ENCODE peak calls at places on chromosomes 6 and 20, in four cellular contexts. O is aorta; Z is IMR-90; L is CD4-positive, alpha-beta memory T cell. A is an unnamed sample.

GRCh38 chr20:8798505-8798904 is 270.4 kb upstream of the PLCB4 start:
- DNase-seq in O (no peak), Z (no peak), L (no peak), A (no peak)

GRCh38 chr20:47349365-47350180 is 6.9 kb downstream of the ZMYND8 start:
- DNase-seq in O (no peak), Z (peak; percentile 51), L (no peak), A (no peak)

GRCh38 chr6:145075425-145075824 is 659.9 kb downstream of the EPM2A start:
- DNase-seq in O (no peak), Z (no peak), L (no peak), A (no peak)

GRCh38 chr6:107489636-107490567 is at the start of gene SOBP:
- DNase-seq in Z (peak; percentile 47), O (peak; percentile 91), L (peak; percentile 37), A (no peak)

GRCh38 chr20:9160760-9161159 is 91.9 kb downstream of the PLCB4 start:
- DNase-seq in L (no peak), Z (no peak), O (no peak), A (no peak)

GRCh38 chr20:48603819-48604405 is 223.9 kb downstream of the PREX1 start:
- DNase-seq in O (no peak), Z (no peak), L (no peak), A (no peak)

GRCh38 chr20:54151073-54151436 is 22.7 kb downstream of the CYP24A1 start:
- DNase-seq in L (no peak), O (no peak), Z (no peak), A (no peak)

GRCh38 chr20:11217322-11217989 is 543.7 kb upstream of the JAG1 start:
- DNase-seq in Z (peak; percentile 42), L (no peak), O (no peak), A (no peak)

GRCh38 chr6:15874821-15875220 is 212.0 kb upstream of the DTNBP1 start:
- DNase-seq in L (no peak), O (no peak), Z (peak; percentile 12), A (no peak)

GRCh38 chr6:130906736-130907381 is 79.7 kb downstream of the SMLR1 start:
- DNase-seq in O (no peak), Z (peak; percentile 88), L (no peak), A (no peak)

GRCh38 chr6:41746068-41746467 is 1.1 kb downstream of the PGC start:
- DNase-seq in L (no peak), Z (no peak), O (no peak), A (no peak)

GRCh38 chr6:16239090-16239797 is 857 bp downstream of the GMPR start:
- DNase-seq in Z (peak; percentile 44), O (peak; percentile 91), L (no peak), A (no peak)

GRCh38 chr20:31663838-31664695 is 26.4 kb downstream of the COX4I2 start:
- DNase-seq in L (no peak), O (no peak), Z (no peak), A (peak; percentile 92)

GRCh38 chr20:2314759-2315439 is 19.1 kb downstream of the TGM3 start:
- DNase-seq in Z (peak; percentile 28), L (no peak), O (no peak), A (no peak)

GRCh38 chr6:149694926-149695325 is 23.0 kb downstream of the LATS1 start:
- DNase-seq in O (no peak), Z (no peak), L (no peak), A (no peak)

GRCh38 chr6:35282472-35282871 is 15.1 kb upstream of the DEF6 start:
- DNase-seq in Z (no peak), O (no peak), L (no peak), A (no peak)

GRCh38 chr6:138957484-138957883 is 30.6 kb downstream of the REPS1 start:
- DNase-seq in O (no peak), L (no peak), Z (no peak), A (no peak)

GRCh38 chr6:142045380-142046270 is 87.1 kb upstream of the GJE1 start:
- DNase-seq in L (no peak), Z (peak; percentile 51), O (no peak), A (no peak)

GRCh38 chr6:40397287-40398033 is 189.7 kb downstream of the LRFN2 start:
- DNase-seq in Z (no peak), O (no peak), L (no peak), A (no peak)

GRCh38 chr6:39471954-39472659 is 149.6 kb upstream of the KCNK16 start:
- DNase-seq in L (no peak), Z (no peak), O (no peak), A (no peak)

DNA sequence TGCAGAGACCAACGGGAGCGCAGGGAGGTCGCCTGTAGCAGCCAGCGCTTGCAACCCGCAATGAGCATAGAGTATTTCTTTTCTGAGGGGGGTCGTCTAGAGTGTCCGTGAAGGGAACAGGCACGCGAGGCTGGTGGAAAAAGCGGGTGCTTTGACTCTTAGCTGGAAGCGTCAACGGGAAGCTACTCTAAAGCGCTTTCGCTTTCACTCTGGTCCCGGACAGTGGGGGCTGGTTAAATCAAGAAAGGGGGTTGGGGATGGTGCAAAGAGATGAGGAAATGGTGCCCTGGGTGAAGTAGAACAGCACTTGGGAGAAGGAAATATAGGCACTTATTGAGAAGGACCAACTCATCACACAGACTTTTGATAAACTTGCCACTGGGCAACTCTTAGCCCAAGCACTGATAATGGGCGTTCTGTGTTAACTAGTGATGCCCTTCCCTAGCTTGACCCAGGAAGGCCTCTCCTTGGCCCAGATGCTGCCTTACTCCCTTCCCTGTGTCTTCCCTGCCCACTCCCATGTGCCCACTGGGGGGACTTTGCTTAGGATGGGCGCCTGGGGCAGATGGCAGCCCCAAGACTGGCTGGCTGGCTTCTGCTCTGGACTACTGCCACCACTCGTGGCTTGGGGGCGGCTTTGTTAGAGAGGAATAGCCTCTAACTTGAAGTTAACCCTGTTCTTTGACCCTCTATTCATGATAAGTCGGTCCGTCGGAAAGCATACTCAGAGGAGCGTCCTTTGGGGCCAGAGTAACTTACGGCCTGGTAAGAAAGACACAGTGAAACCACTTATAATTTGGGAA is 585 bp downstream of the PSMB9 start:
- DNase-seq in Z (peak; percentile 33), O (no peak), L (peak; percentile 55), A (no peak)
- H3K4me3 ChIP-seq in Z (peak overlapping the region; percentile 57), O (peak overlapping the region; percentile 54), L (peak overlapping the region; percentile 93), A (peak overlapping the region; percentile 71)

GRCh38 chr6:43891072-43891870 is 121.3 kb downstream of the VEGFA start:
- DNase-seq in Z (no peak), L (no peak), O (no peak), A (no peak)
- H3K4me3 ChIP-seq in Z (no peak overlapping the region), L (no peak overlapping the region), O (no peak overlapping the region), A (no peak overlapping the region)

GRCh38 chr20:62503414-62504178 is 27.8 kb upstream of the GATA5 start:
- DNase-seq in Z (no peak), L (no peak), O (no peak), A (no peak)
- H3K4me3 ChIP-seq in Z (no peak overlapping the region), L (no peak overlapping the region), O (no peak overlapping the region), A (no peak overlapping the region)

GRCh38 chr6:118709859-118710350 is 58.5 kb upstream of the CEP85L start:
- DNase-seq in L (peak; percentile 81), O (no peak), Z (peak; percentile 86), A (no peak)
- H3K4me3 ChIP-seq in L (peak overlapping the region; percentile 95), O (peak overlapping the region; percentile 25), Z (peak overlapping the region; percentile 30), A (no peak overlapping the region)

DNA sequence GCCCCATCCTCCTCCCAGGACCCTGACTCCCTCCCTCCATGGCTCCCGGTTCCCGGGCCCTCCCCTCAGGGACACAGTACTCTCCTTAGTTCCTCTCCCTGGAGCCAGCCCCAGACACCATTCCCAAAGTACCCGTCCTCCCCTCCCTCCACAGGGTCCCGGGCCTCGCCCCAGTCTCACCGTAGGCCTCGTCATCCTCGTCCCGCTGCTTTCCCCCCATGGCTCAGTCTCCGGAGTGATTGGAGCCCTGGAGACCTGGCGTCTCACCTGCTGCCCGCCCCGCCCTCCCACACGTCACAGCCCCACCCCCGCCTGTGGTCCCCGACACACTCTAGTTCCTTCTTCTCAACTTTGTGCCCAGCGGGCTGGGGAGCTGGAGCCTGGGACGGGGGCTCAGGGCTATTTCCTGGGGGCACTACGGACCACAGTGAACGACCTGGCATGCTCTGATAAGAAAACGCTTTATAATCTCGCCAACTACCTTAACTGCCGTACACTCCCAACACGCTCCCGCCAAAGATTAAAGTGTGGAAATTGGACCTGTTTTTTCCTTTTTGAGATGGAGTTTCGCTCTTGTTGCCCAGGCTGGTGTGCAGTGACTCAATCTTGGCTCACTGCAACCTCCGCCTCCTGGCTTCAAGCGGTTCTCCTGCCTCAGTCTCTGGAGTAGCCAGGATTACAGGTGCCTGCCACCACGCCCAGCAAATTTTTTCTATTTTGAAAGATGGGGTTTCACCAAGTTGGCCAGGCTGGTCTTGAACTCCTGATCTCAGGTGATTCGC is at the start of gene SLC44A4:
- DNase-seq in Z (no peak), O (no peak), L (no peak), A (no peak)
- H3K4me3 ChIP-seq in Z (no peak within 1 kb of the TSS), O (no peak within 1 kb of the TSS), L (no peak within 1 kb of the TSS), A (peak within 1 kb of the TSS; percentile 63)

GRCh38 chr6:110399219-110400071 is 15.9 kb downstream of the DDO start:
- DNase-seq in Z (no peak), O (peak; percentile 78), L (no peak), A (no peak)

GRCh38 chr6:110398778-110399177 is 16.6 kb downstream of the DDO start:
- DNase-seq in O (no peak), L (no peak), Z (peak; percentile 38), A (no peak)

GRCh38 chr6:110401585-110402176 is 13.7 kb downstream of the DDO start:
- DNase-seq in L (no peak), Z (no peak), O (no peak), A (no peak)

GRCh38 chr6:110404602-110405001 is 10.8 kb downstream of the DDO start:
- DNase-seq in Z (no peak), L (no peak), O (no peak), A (no peak)

GRCh38 chr6:110400208-110400607 is 15.2 kb downstream of the DDO start:
- DNase-seq in Z (no peak), O (peak; percentile 71), L (no peak), A (no peak)
- H3K4me3 ChIP-seq in Z (no peak overlapping the region), O (peak overlapping the region; percentile 10), L (no peak overlapping the region), A (no peak overlapping the region)

DNA sequence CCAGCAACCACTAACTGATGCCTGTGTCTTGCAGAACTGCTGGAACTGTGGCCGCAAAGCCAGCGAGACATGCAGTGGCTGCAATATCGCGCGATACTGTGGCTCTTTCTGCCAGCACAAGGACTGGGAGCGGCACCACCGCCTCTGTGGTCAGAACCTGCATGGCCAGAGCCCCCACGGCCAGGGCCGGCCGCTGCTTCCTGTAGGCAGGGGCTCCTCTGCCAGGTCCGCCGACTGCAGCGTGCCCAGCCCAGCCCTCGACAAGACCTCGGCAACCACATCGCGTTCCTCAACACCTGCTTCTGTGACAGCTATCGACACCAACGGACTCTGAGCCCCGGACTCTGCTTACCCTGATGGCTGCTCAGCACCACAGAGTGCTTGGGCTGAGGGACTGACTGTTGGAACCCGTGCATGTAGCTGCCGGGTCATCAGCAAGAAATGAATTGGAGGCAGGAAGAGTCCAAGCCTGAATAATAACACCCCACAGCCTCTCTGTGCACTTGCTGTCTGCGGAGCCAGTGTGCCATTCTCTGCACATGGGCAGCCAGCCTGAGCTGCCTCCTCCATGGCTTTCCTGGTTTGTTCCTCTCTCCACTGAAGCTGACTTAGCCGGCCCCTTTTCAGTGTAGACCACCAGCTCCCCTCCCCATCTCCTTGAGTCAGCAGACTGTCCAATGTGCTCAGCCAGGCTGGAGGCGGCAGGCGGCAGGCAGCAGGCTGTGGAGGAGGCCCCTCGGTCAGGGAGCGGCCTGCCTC is 17.6 kb upstream of the C20orf144 start:
- DNase-seq in Z (no peak), O (no peak), L (no peak), A (no peak)
- H3K4me3 ChIP-seq in Z (no peak overlapping the region), O (no peak overlapping the region), L (no peak overlapping the region), A (no peak overlapping the region)

A was measured in LNCaP clone FGC.